ENCODE peak calls at places on chromosomes 6 and 20, in four cellular contexts. N is NB4, U is Peyer's patch, G is spleen. T is an unnamed sample.

GRCh38 chr20:63186528-63187316 is 29.2 kb downstream of the YTHDF1 start:
- DNase-seq in N (no peak), G (no peak), U (no peak), T (no peak)

GRCh38 chr20:40506567-40506966 is 182.5 kb downstream of the MAFB start:
- DNase-seq in U (peak), N (peak), G (peak), T (peak)

GRCh38 chr6:37347177-37348145 is 6.3 kb upstream of the RNF8 start:
- DNase-seq in N (no peak), U (no peak), G (no peak), T (peak)

GRCh38 chr6:132322398-132322797 is 78.9 kb downstream of the MOXD1 start:
- DNase-seq in N (no peak), U (no peak), G (no peak), T (no peak)

GRCh38 chr6:110331816-110332215 is 26.3 kb downstream of the METTL24 start:
- DNase-seq in U (no peak), N (no peak), G (no peak), T (no peak)

GRCh38 chr6:35396991-35397390 is 54.6 kb downstream of the PPARD start:
- DNase-seq in G (no peak), N (peak), U (peak), T (no peak)

GRCh38 chr20:53677447-53678314 is 84.0 kb upstream of the ZNF217 start:
- DNase-seq in N (peak), G (no peak), U (no peak), T (no peak)

GRCh38 chr6:166813461-166813860 is 142.9 kb downstream of the RNASET2 start:
- DNase-seq in G (no peak), U (no peak), N (no peak), T (no peak)

GRCh38 chr20:36830791-36831691 is 44.9 kb upstream of the TLDC2 start:
- DNase-seq in U (no peak), G (peak), N (no peak), T (no peak)

GRCh38 chr20:34269996-34270627 is 28.9 kb downstream of the ASIP start:
- DNase-seq in U (no peak), G (no peak), N (no peak), T (no peak)

GRCh38 chr6:27388293-27389197 is at the start of gene ZNF391:
- DNase-seq in U (peak), G (peak), N (peak), T (peak)

GRCh38 chr20:1171461-1172093 is 13.2 kb downstream of the TMEM74B start:
- DNase-seq in U (no peak), G (no peak), N (peak), T (no peak)

GRCh38 chr20:33209789-33210188 is 7.4 kb upstream of the BPIFA3 start:
- DNase-seq in U (peak), G (no peak), N (peak), T (peak)

GRCh38 chr20:62183426-62184142 is 756 bp downstream of the MTG2 start:
- DNase-seq in U (no peak), G (peak), N (no peak), T (no peak)

DNA sequence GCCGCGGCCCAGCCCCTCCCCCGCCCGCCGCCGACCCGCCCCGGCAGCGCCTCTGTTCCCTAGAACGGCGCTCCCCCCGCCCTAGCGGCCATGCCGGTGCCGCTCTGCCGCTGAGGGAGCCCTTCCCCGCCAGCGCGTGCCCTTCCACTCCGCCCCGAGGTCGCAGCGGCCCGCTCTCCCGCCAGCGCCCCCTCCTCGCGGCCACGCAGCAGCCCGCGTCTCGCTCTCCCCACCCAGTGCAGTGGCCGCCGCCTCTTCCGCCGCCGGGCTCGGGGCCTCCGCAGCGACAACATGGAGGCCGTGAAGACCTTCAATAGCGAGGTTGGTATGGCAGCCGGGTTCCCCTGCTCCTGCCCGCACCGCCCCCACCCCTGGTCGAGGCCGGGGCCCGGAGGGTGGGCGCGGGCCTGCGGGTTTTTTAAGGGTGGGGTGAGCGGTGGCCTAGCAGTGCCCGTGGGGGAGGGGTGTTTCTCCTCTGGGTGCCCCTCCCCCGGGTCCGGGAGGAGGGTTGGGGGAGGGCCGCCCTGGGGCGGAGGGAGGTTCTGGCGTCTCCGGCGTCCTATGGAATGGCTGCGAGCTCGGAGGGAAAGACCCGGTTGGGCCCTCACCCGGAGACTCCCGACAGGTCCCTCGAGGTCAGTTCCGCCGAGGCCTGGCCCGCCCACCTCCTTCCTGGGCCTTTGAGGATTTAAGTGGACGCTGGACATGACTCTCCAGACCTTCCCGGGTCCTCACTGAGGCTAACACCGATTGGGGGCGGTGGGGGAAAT is 579 bp downstream of the SCAF8 start:
- DNase-seq in N (peak), G (peak), U (peak), T (peak)
- H3K4me3 ChIP-seq in N (peak), G (peak), U (peak), T (peak)

DNA sequence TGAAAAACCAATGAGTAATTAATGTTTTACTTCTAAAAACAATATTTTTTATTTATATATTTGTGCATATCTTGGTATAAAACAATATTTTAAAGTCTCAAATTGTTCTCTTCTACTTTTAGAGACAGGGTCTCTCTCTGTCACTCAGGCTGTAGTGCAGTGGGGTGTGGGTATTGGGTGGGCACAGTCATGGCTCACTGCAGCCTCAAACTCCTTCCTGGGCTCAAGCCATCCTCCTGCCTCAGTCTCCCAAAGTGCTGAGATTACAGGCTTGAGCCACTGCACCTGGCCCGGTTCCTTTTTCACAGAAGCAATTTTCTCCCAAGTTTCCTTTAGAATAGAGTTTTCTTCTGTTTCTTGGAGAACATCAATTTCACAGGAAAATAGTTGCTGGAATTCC is 102.8 kb downstream of the TMEM242 start:
- DNase-seq in G (no peak), U (no peak), N (no peak), T (no peak)
- H3K4me3 ChIP-seq in G (peak), U (peak), N (peak), T (no peak)

GRCh38 chr6:119036076-119036475 is 42.4 kb downstream of the FAM184A start:
- DNase-seq in N (no peak), G (no peak), U (no peak), T (no peak)

GRCh38 chr6:119037264-119037663 is 41.2 kb downstream of the FAM184A start:
- DNase-seq in U (no peak), N (no peak), G (no peak), T (no peak)

GRCh38 chr6:119032428-119032827 is 46.0 kb downstream of the FAM184A start:
- DNase-seq in G (no peak), N (no peak), U (no peak), T (no peak)

GRCh38 chr6:119035459-119035858 is 43.0 kb downstream of the FAM184A start:
- DNase-seq in G (no peak), N (no peak), U (no peak), T (no peak)

DNA sequence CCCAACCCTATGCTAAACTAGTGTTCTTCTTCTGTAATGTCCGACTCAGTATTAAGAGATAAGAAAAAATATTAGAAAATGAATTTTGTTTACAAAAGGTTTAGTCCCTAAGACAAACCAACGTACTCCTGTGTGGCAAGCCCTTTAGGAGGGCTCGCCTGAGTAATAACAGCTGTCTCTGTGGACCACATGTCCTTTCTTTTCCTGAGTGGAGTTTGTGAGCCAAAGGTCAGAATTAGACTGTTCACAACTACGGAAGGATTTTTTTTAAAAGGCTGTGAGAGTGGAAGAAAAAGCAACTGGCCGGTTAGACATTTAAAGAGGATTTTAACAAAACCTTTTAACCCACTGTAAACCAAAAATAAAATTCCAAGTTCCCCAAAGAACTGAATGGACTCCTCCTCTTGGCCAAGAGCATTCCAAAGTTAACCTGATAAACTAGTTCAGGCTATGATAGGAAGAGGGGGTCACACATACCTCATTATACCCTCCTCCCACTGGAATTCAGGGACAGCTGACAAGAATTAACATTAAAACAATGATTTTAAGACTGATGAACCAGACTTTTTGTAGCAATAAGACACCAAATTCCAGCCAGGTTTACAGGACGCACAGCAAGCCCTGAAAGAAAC is 43.5 kb downstream of the FAM184A start:
- DNase-seq in G (no peak), U (no peak), N (no peak), T (no peak)
- H3K4me3 ChIP-seq in G (no peak), U (no peak), N (no peak), T (no peak)

DNA sequence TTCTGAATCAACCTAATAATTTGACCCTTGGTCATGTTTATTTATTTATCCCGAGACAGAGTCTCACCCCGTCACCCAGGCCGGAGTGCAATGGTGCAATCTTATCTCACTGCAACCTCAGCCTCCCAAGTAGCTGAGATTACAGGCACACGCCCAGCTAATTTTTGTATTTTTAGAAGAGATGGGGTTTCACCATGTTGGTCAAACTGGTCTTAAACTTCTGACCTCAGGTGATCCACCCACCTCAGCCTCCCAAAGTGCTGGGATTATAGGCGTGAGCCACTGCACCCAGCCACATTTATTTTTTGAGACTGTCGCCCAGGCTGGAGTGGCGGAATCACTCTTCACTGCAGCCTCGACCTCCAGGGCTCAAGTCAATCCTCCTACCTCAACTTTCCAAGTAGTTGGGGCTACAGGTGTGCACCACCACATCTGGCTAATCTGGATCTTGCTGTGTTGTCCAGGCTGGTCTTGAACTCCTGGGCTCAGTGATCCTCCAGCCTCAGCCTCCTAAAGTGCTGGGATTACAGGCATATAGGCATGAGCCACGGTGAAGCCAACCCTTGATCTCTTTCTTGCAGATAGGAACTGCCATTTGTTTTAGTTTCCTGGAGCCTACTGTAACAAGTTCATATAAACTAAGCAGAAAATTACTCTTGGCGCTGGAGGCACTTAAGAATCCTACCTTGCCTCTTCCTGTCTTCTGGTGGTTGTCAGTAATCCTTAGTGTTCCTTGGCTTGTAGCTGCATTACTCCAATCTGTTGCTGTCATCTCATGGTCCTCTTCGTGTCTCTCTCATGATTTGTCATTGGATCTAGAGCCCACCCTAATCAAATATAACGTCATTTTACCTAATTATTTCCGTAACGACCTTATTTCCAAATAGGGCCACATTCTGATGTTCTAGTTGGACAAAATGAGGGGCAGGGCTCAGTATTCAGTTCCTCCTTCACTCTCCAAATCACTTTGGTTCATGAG is 2.3 kb downstream of the RPS18 start:
- DNase-seq in G (no peak), N (no peak), U (no peak), T (no peak)
- H3K4me3 ChIP-seq in G (no peak), N (peak), U (no peak), T (peak)

DNA sequence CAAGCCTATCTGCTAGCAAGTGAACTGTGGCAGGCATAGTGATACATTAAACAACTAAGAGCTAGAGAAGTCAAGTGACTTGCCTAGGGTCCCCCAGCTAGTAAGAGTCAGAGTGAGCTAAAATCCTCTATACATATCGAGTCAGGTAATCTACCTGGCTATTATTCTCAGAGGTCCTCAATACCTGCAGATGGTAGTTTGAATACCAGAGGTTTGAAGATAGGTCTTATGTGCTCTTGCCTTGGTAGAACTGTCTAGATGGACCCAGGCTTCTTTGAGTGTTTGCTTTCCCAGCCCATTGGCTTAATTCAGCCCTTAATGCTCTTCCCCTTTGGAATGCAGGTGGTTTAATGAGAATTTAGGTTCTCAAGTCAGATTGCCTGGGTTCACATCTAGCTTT is 1.1 kb downstream of the ERGIC3 start:
- DNase-seq in U (no peak), N (no peak), G (no peak), T (no peak)
- H3K4me3 ChIP-seq in U (no peak), N (peak), G (no peak), T (no peak)

GRCh38 chr6:30344191-30344867 is 627 bp upstream of the RPP21 start:
- DNase-seq in U (no peak), G (no peak), N (no peak), T (no peak)

GRCh38 chr6:30348957-30349356 is 4.0 kb downstream of the RPP21 start:
- DNase-seq in G (no peak), U (no peak), N (no peak), T (no peak)

GRCh38 chr6:30344868-30345671 is at the start of gene RPP21:
- DNase-seq in N (peak), G (peak), U (peak), T (peak)

GRCh38 chr6:30349411-30350177 is 4.6 kb downstream of the RPP21 start:
- DNase-seq in N (peak), G (no peak), U (no peak), T (no peak)

DNA sequence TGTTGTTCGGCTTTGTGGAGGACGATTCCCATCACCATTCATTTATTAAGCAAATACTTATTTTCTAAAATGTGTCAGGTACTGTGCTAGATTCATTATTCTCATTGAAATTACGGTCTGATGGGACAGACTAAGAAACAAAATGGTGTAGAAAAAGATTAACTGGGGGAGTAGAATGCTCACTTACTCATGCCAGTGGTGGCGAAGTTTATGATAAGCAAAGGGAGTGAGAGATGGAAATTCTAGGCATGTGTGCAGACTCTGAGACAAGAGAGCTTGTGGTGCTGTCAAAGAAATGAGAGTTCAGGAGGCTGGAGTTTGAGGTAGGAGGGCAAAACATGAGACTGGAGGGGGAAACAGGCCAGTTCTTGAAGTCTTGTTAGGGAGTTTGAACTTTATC is 896 bp downstream of the RPP21 start:
- DNase-seq in N (no peak), G (no peak), U (no peak), T (no peak)
- H3K4me3 ChIP-seq in N (peak), G (peak), U (peak), T (peak)